ENCODE peak calls at places on chromosomes 3 and 15, in six cellular contexts. X is PC-9, N is epithelial cell of esophagus, G is keratinocyte, F is WERI-Rb-1, L is A549. A is an unnamed sample.

GRCh38 chr15:50837256-50837770 is 71.2 kb upstream of the AP4E1 start:
- DNase-seq in L (no peak), N (no peak), X (no peak), F (no peak), G (no peak), A (no peak)

GRCh38 chr3:186452517-186452916 is 90.5 kb upstream of the DGKG start:
- DNase-seq in G (no peak), N (peak; percentile 59), F (no peak), L (no peak), X (peak; percentile 48), A (peak; percentile 65)

GRCh38 chr3:122926322-122926721 is 101.2 kb downstream of the SEMA5B start:
- DNase-seq in F (no peak), L (no peak), G (no peak), X (no peak), N (no peak), A (no peak)

GRCh38 chr3:186414735-186415419 is 52.8 kb upstream of the DGKG start:
- DNase-seq in L (no peak), F (no peak), N (peak; percentile 77), X (peak; percentile 26), G (peak; percentile 50), A (peak; percentile 59)

GRCh38 chr3:149388714-149389417 is 11.4 kb upstream of the TM4SF1 start:
- DNase-seq in F (no peak), L (no peak), N (no peak), X (peak; percentile 34), G (no peak), A (no peak)

GRCh38 chr3:66949898-66950297 is 48.2 kb upstream of the KBTBD8 start:
- DNase-seq in X (no peak), G (no peak), F (no peak), L (no peak), N (no peak), A (no peak)

GRCh38 chr15:98920091-98920880 is 87.3 kb downstream of the PGPEP1L start:
- DNase-seq in L (no peak), X (no peak), F (no peak), G (no peak), N (peak; percentile 66), A (no peak)

GRCh38 chr3:133563186-133563591 is 10.3 kb upstream of the CDV3 start:
- DNase-seq in X (no peak), N (no peak), F (no peak), L (no peak), G (no peak), A (no peak)

GRCh38 chr3:94159062-94159726 is 96.3 kb downstream of the NSUN3 start:
- DNase-seq in F (no peak), G (peak; percentile 42), L (peak; percentile 13), N (peak; percentile 82), X (peak; percentile 17), A (no peak)

GRCh38 chr15:98700501-98700900 is 52.2 kb downstream of the IGF1R start:
- DNase-seq in X (no peak), L (no peak), N (no peak), G (no peak), F (no peak), A (no peak)

GRCh38 chr15:40252438-40253178 is 13.7 kb downstream of the PAK6 start:
- DNase-seq in F (no peak), L (no peak), G (no peak), N (peak; percentile 55), X (peak; percentile 48), A (no peak)

GRCh38 chr3:125212509-125213372 is at the start of gene SLC12A8:
- DNase-seq in F (peak; percentile 43), X (peak; percentile 43), G (no peak), L (no peak), N (no peak), A (no peak)

GRCh38 chr3:39208463-39209055 is 16.2 kb upstream of the XIRP1 start:
- DNase-seq in X (no peak), F (peak; percentile 77), G (no peak), L (peak; percentile 60), N (peak; percentile 67), A (peak; percentile 4)

GRCh38 chr15:51736646-51737537 is 563 bp downstream of the LYSMD2 start:
- DNase-seq in N (peak; percentile 31), F (peak; percentile 63), G (no peak), L (peak; percentile 60), X (peak; percentile 51), A (no peak)

GRCh38 chr3:24881239-24881638 is 386.6 kb upstream of the THRB start:
- DNase-seq in L (no peak), N (no peak), F (no peak), X (no peak), G (no peak), A (no peak)

GRCh38 chr15:58546066-58546591 is 114.3 kb downstream of the LIPC start:
- DNase-seq in L (no peak), X (no peak), G (no peak), N (no peak), F (no peak), A (no peak)

GRCh38 chr3:38722760-38723568 is 73.5 kb upstream of the SCN5A start:
- DNase-seq in X (no peak), L (no peak), F (no peak), N (no peak), G (no peak), A (no peak)

GRCh38 chr3:7015683-7016440 is 154.9 kb downstream of the GRM7 start:
- DNase-seq in F (no peak), N (no peak), L (no peak), G (no peak), X (no peak), A (peak; percentile 49)

GRCh38 chr3:176275113-176275512 is 922.2 kb downstream of the TBL1XR1 start:
- DNase-seq in N (no peak), L (no peak), G (no peak), X (no peak), F (no peak), A (no peak)

GRCh38 chr3:18635215-18635614 is 210.1 kb upstream of the SATB1 start:
- DNase-seq in F (no peak), G (no peak), X (no peak), N (no peak), L (no peak), A (no peak)

GRCh38 chr3:30357897-30358296 is 248.5 kb upstream of the TGFBR2 start:
- DNase-seq in L (peak; percentile 33), G (no peak), F (no peak), N (peak; percentile 56), X (no peak), A (no peak)

GRCh38 chr15:83565553-83566159 is 88.3 kb upstream of the ADAMTSL3 start:
- DNase-seq in G (no peak), N (peak; percentile 53), X (peak; percentile 6), L (peak; percentile 48), F (no peak), A (no peak)

GRCh38 chr15:101111570-101112262 is 140.1 kb downstream of the CHSY1 start:
- DNase-seq in L (no peak), G (no peak), X (no peak), N (no peak), F (no peak), A (no peak)

DNA sequence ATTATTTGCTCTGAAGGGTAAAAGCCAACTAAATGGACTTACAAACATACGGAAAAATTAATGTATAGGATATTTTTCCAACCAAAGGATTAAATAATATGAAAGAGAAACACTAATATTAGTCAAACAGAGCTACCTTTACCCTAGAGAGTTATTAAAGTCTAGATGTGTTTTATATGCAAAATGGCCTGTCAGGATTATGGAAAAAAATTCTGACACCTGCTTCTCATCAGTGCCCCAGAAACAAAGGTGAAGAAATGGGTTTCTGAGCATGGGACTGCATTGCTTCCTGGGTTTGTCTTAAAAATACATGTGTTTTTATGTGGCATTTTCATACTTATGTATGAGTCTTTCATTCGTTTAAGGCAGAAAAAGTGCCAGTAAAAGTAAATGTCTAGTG is 148.3 kb downstream of the ROBO2 start:
- DNase-seq in N (no peak), X (no peak), L (no peak), F (no peak), G (no peak), A (no peak)
- H3K4me3 ChIP-seq in N (no peak overlapping the region), X (no peak overlapping the region), L (no peak overlapping the region), F (no peak overlapping the region), G (no peak overlapping the region), A (no peak overlapping the region)

GRCh38 chr3:152258448-152259302 is 10.1 kb upstream of the MBNL1 start:
- DNase-seq in G (no peak), N (peak; percentile 98), X (peak; percentile 82), L (peak; percentile 81), F (no peak), A (peak; percentile 99)
- H3K4me3 ChIP-seq in G (no peak overlapping the region), N (no peak overlapping the region), X (peak overlapping the region; percentile 22), L (peak overlapping the region; percentile 12), F (no peak overlapping the region), A (no peak overlapping the region)

GRCh38 chr3:46974421-46975227 is 1.9 kb downstream of the CCDC12 start:
- DNase-seq in F (no peak), L (no peak), N (no peak), G (no peak), X (no peak), A (no peak)
- H3K4me3 ChIP-seq in F (no peak overlapping the region), L (peak overlapping the region; percentile 74), N (peak overlapping the region; percentile 9), G (no peak overlapping the region), X (peak overlapping the region; percentile 88), A (peak overlapping the region; percentile 93)

DNA sequence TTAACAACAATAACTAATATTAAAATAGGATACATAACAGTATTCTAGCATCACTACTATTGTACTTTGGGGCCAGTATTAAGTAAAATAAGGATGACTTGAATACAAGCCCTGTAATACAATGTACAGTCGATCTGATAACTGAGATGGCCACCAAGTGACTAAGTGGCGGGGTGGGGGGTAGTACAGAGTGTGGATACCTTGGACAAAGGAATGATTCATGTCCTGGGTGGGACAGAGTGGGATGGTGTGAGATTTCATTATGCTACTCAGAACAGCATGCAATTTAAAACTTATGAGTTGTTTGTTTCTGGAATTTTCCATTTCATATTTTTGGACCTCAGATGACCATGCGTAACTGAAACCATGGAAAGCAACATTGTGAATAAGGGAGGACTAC is 46.0 kb downstream of the SLC7A14 start:
- DNase-seq in X (no peak), N (no peak), F (no peak), L (no peak), G (no peak), A (no peak)
- H3K4me3 ChIP-seq in X (no peak overlapping the region), N (no peak overlapping the region), F (no peak overlapping the region), L (no peak overlapping the region), G (no peak overlapping the region), A (no peak overlapping the region)

GRCh38 chr15:93300796-93301195 is 211.8 kb upstream of the RGMA start:
- DNase-seq in X (no peak), N (no peak), L (no peak), G (no peak), F (no peak), A (no peak)

GRCh38 chr15:93302080-93302765 is 213.2 kb upstream of the RGMA start:
- DNase-seq in F (no peak), X (no peak), N (no peak), L (no peak), G (no peak), A (no peak)

GRCh38 chr15:93296786-93297500 is 207.9 kb upstream of the RGMA start:
- DNase-seq in X (no peak), N (no peak), F (no peak), G (no peak), L (no peak), A (no peak)

GRCh38 chr15:93298901-93299300 is 209.9 kb upstream of the RGMA start:
- DNase-seq in F (no peak), G (no peak), N (peak; percentile 45), X (no peak), L (no peak), A (no peak)
- H3K4me3 ChIP-seq in F (no peak overlapping the region), G (no peak overlapping the region), N (no peak overlapping the region), X (no peak overlapping the region), L (no peak overlapping the region), A (no peak overlapping the region)